ENCODE peak calls at places on chromosomes 2 and 18, in nine cellular contexts. B is tibial artery, W is NCI-H345, N is ELF-1, P is EL, A is lung, H is NCI-H2081, D is GM20000, G is neuronal stem cell. V is an unnamed sample.

GRCh38 chr2:151120016-151120415 is 141.6 kb downstream of the RBM43 start:
- DNase-seq in B (no peak), W (no peak), N (no peak), P (no peak), A (no peak), H (peak; percentile 4), D (no peak), G (no peak), V (no peak)

GRCh38 chr2:177433402-177433801 is 40.8 kb downstream of the AGPS start:
- DNase-seq in B (no peak), W (no peak), N (no peak), P (no peak), A (no peak), H (no peak), D (no peak), G (no peak), V (no peak)

GRCh38 chr2:100793982-100794381 is 26.0 kb upstream of the NPAS2 start:
- DNase-seq in B (no peak), W (no peak), N (peak; percentile 18), P (no peak), A (no peak), H (no peak), D (no peak), G (no peak), V (no peak)

GRCh38 chr18:23718243-23718720 is 29.0 kb downstream of the LAMA3 start:
- DNase-seq in B (no peak), W (no peak), N (no peak), P (peak; percentile 83), A (no peak), H (no peak), D (no peak), G (no peak), V (no peak)

GRCh38 chr2:212531499-212531898 is 7.1 kb downstream of the ERBB4 start:
- DNase-seq in B (no peak), W (no peak), N (no peak), P (no peak), A (no peak), H (no peak), D (no peak), G (no peak), V (no peak)

GRCh38 chr18:44681039-44681595 is 429 bp downstream of the SETBP1 start:
- DNase-seq in B (no peak), W (peak; percentile 30), N (no peak), P (no peak), A (no peak), H (no peak), D (peak; percentile 55), G (no peak), V (no peak)

GRCh38 chr18:59446012-59446411 is 86.9 kb upstream of the LMAN1 start:
- DNase-seq in B (no peak), W (no peak), N (peak; percentile 37), P (no peak), A (no peak), H (no peak), D (no peak), G (peak; percentile 23), V (no peak)

GRCh38 chr2:55003706-55004639 is 46.3 kb downstream of the RTN4 start:
- DNase-seq in B (no peak), W (no peak), N (no peak), P (no peak), A (no peak), H (no peak), D (no peak), G (no peak), V (no peak)

GRCh38 chr2:88690591-88691338 is 708 bp upstream of the RPIA start:
- DNase-seq in B (peak; percentile 22), W (peak; percentile 53), N (no peak), P (peak; percentile 15), A (no peak), H (peak; percentile 17), D (peak; percentile 38), G (no peak), V (no peak)

GRCh38 chr2:17362956-17363355 is 155.3 kb downstream of the RAD51AP2 start:
- DNase-seq in B (no peak), W (no peak), N (no peak), P (no peak), A (no peak), H (no peak), D (no peak), G (no peak), V (no peak)

GRCh38 chr2:100953406-100954043 is 48.6 kb upstream of the RPL31 start:
- DNase-seq in B (no peak), W (no peak), N (no peak), P (no peak), A (no peak), H (no peak), D (no peak), G (no peak), V (no peak)

GRCh38 chr2:178517496-178517895 is 37.2 kb downstream of the PLEKHA3 start:
- DNase-seq in B (no peak), W (no peak), N (no peak), P (no peak), A (no peak), H (no peak), D (no peak), G (no peak), V (no peak)

GRCh38 chr2:233756429-233757081 is 3.5 kb upstream of the UGT1A1 start:
- DNase-seq in B (no peak), W (no peak), N (no peak), P (no peak), A (no peak), H (no peak), D (no peak), G (no peak), V (no peak)

GRCh38 chr2:42337356-42337820 is 23.6 kb downstream of the COX7A2L start:
- DNase-seq in B (no peak), W (no peak), N (no peak), P (no peak), A (no peak), H (no peak), D (no peak), G (no peak), V (no peak)

GRCh38 chr2:108907822-108908716 is 81.0 kb downstream of the EDAR start:
- DNase-seq in B (no peak), W (peak; percentile 34), N (no peak), P (no peak), A (no peak), H (no peak), D (no peak), G (no peak), V (no peak)

GRCh38 chr2:871926-872680 is 78.5 kb upstream of the SNTG2 start:
- DNase-seq in B (no peak), W (no peak), N (no peak), P (no peak), A (no peak), H (no peak), D (no peak), G (no peak), V (no peak)

GRCh38 chr18:21546423-21546822 is 54.1 kb downstream of the ESCO1 start:
- DNase-seq in B (no peak), W (no peak), N (no peak), P (no peak), A (no peak), H (no peak), D (no peak), G (no peak), V (no peak)

GRCh38 chr2:43100883-43101662 is 125.3 kb downstream of the ZFP36L2 start:
- DNase-seq in B (peak; percentile 51), W (peak; percentile 30), N (peak; percentile 84), P (no peak), A (no peak), H (no peak), D (no peak), G (peak; percentile 91), V (no peak)

GRCh38 chr2:167264380-167264779 is 376.1 kb downstream of the XIRP2 start:
- DNase-seq in B (no peak), W (peak; percentile 15), N (peak; percentile 17), P (peak; percentile 3), A (no peak), H (peak; percentile 17), D (no peak), G (no peak), V (no peak)

GRCh38 chr2:63856302-63856600 is 14.6 kb downstream of the UGP2 start:
- DNase-seq in B (no peak), W (no peak), N (no peak), P (no peak), A (no peak), H (no peak), D (no peak), G (no peak), V (peak; percentile 96)

GRCh38 chr2:131419447-131419846 is 55.5 kb upstream of the RAB6D start:
- DNase-seq in B (no peak), W (no peak), N (peak; percentile 50), P (peak; percentile 2), A (no peak), H (no peak), D (no peak), G (peak; percentile 43), V (no peak)

GRCh38 chr2:73825408-73825807 is 3.4 kb upstream of the STAMBP start:
- DNase-seq in B (no peak), W (no peak), N (no peak), P (no peak), A (no peak), H (no peak), D (no peak), G (no peak), V (no peak)

GRCh38 chr2:176126929-176127768 is 2.4 kb upstream of the HOXD8 start:
- DNase-seq in B (peak; percentile 63), W (peak; percentile 73), N (peak; percentile 53), P (peak; percentile 55), A (peak; percentile 55), H (peak; percentile 60), D (peak; percentile 71), G (peak; percentile 76), V (peak; percentile 9)

GRCh38 chr2:205754924-205755321 is 72.6 kb downstream of the NRP2 start:
- DNase-seq in B (no peak), W (no peak), N (peak; percentile 39), P (peak; percentile 55), A (no peak), H (no peak), D (no peak), G (peak; percentile 36), V (peak; percentile 62)

GRCh38 chr2:13005761-13006336 is 289.1 kb downstream of the TRIB2 start:
- DNase-seq in B (no peak), W (no peak), N (no peak), P (no peak), A (no peak), H (no peak), D (no peak), G (no peak), V (no peak)

GRCh38 chr2:64017811-64018714 is 1.2 kb downstream of the VPS54 start:
- DNase-seq in B (no peak), W (peak; percentile 38), N (peak; percentile 29), P (peak; percentile 34), A (no peak), H (peak; percentile 13), D (peak; percentile 24), G (no peak), V (peak; percentile 18)

GRCh38 chr2:202479090-202479489 is 103.0 kb downstream of the BMPR2 start:
- DNase-seq in B (no peak), W (no peak), N (no peak), P (no peak), A (no peak), H (no peak), D (no peak), G (no peak), V (no peak)

GRCh38 chr2:142315353-142315752 is 184.5 kb upstream of the LRP1B start:
- DNase-seq in B (no peak), W (no peak), N (no peak), P (peak; percentile 4), A (no peak), H (no peak), D (no peak), G (no peak), V (no peak)

GRCh38 chr2:12507295-12507694 is 209.4 kb upstream of the TRIB2 start:
- DNase-seq in B (no peak), W (no peak), N (no peak), P (peak; percentile 98), A (no peak), H (no peak), D (no peak), G (no peak), V (peak; percentile 97)

V was measured in MV-4-11.